ENCODE peak calls at places on chromosomes 2 and 18, in five cellular contexts. S, H, V, Z and I are unnamed samples.

GRCh38 chr2:21042958-21043743 is 722 bp downstream of the APOB start:
- DNase-seq in Z (peak; percentile 31), S (peak; percentile 1), H (peak; percentile 34), V (peak; percentile 8), I (peak; percentile 37)

GRCh38 chr2:181063696-181064095 is 83.3 kb downstream of the UBE2E3 start:
- DNase-seq in V (no peak), Z (peak; percentile 6), H (no peak), S (no peak), I (no peak)

GRCh38 chr2:199019898-199020507 is 437.7 kb downstream of the SATB2 start:
- DNase-seq in H (no peak), S (peak; percentile 47), Z (peak; percentile 59), V (peak; percentile 21), I (no peak)

GRCh38 chr2:134683561-134684112 is 35.2 kb downstream of the TMEM163 start:
- DNase-seq in V (no peak), S (peak; percentile 22), H (no peak), Z (no peak), I (no peak)

GRCh38 chr18:59268722-59269562 is 4.3 kb downstream of the RAX start:
- DNase-seq in Z (no peak), H (no peak), S (no peak), V (no peak), I (no peak)

GRCh38 chr18:12686100-12686499 is 16.4 kb downstream of the CEP76 start:
- DNase-seq in V (peak; percentile 22), H (no peak), S (no peak), Z (peak; percentile 30), I (no peak)

GRCh38 chr2:240388471-240389301 is 46.8 kb upstream of the GPC1 start:
- DNase-seq in V (no peak), S (no peak), Z (no peak), H (no peak), I (no peak)

GRCh38 chr2:223086360-223086981 is 34.5 kb downstream of the KCNE4 start:
- DNase-seq in S (peak; percentile 63), H (no peak), Z (no peak), V (no peak), I (no peak)

GRCh38 chr2:207008105-207008990 is 69.0 kb downstream of the CPO start:
- DNase-seq in Z (peak; percentile 23), V (no peak), S (no peak), H (no peak), I (no peak)

GRCh38 chr2:164910091-164910899 is 45.0 kb downstream of the SLC38A11 start:
- DNase-seq in S (peak; percentile 82), V (no peak), H (no peak), Z (peak; percentile 77), I (no peak)

GRCh38 chr18:76459687-76460350 is 35.2 kb downstream of the ZNF516 start:
- DNase-seq in Z (peak; percentile 100), V (peak; percentile 15), S (peak; percentile 100), H (no peak), I (no peak)

GRCh38 chr2:110806053-110806452 is 73.7 kb downstream of the ACOXL start:
- DNase-seq in S (no peak), H (no peak), V (no peak), Z (no peak), I (no peak)

GRCh38 chr18:52869942-52870907 is 530.2 kb downstream of the DCC start:
- DNase-seq in V (no peak), Z (no peak), S (no peak), H (no peak), I (no peak)

GRCh38 chr2:179562330-179562885 is 297.8 kb upstream of the SESTD1 start:
- DNase-seq in V (no peak), H (no peak), Z (no peak), S (no peak), I (no peak)

GRCh38 chr2:27990030-27990590 is 99.6 kb downstream of the BABAM2 start:
- DNase-seq in H (no peak), Z (peak; percentile 2), V (no peak), S (peak; percentile 84), I (no peak)

GRCh38 chr2:27992787-27993747 is 102.5 kb downstream of the BABAM2 start:
- DNase-seq in S (peak; percentile 79), V (no peak), Z (peak; percentile 78), H (no peak), I (no peak)

GRCh38 chr2:27989149-27989548 is 98.6 kb downstream of the BABAM2 start:
- DNase-seq in V (peak; percentile 32), S (peak; percentile 49), Z (no peak), H (no peak), I (no peak)

GRCh38 chr2:27984153-27984552 is 93.6 kb downstream of the BABAM2 start:
- DNase-seq in V (no peak), Z (peak; percentile 37), S (no peak), H (no peak), I (no peak)

GRCh38 chr2:27988718-27989117 is 98.2 kb downstream of the BABAM2 start:
- DNase-seq in Z (no peak), S (no peak), V (no peak), H (no peak), I (peak; percentile 10)
- H3K27ac ChIP-seq in Z (no peak overlapping the region), S (no peak overlapping the region), V (no peak overlapping the region), H (no peak overlapping the region), I (no peak overlapping the region)

DNA sequence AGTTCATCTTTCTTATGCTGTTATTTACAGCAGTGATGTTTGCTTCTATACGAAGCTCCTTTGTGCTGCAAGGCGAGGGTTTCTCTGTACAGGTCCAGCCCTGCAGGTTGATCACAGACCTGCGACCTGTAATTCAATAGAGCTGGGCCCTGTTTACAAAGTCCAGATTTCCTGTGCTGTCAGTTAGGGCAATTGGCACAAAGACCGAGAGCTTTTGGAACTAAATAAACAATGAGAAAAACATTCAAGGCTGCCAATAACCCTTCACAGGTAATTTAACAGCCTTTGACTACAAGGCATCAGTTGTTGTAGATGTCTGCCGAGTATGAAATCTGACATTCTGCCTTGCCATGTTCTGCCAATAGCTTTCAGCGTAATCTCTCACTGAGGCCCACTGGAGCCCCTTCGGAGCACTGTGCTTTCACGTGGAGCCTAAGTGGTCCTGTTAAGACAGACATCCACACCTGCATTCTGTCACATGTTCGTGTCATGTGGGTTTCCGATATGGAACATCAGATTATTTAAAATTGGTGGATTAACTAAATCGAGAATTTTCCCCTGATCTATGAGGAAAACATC is 232.5 kb downstream of the PTGR3 start:
- DNase-seq in V (no peak), Z (no peak), S (no peak), H (no peak), I (no peak)
- H3K4me3 ChIP-seq in V (no peak overlapping the region), Z (no peak overlapping the region), S (no peak overlapping the region), H (no peak overlapping the region), I (no peak overlapping the region)

DNA sequence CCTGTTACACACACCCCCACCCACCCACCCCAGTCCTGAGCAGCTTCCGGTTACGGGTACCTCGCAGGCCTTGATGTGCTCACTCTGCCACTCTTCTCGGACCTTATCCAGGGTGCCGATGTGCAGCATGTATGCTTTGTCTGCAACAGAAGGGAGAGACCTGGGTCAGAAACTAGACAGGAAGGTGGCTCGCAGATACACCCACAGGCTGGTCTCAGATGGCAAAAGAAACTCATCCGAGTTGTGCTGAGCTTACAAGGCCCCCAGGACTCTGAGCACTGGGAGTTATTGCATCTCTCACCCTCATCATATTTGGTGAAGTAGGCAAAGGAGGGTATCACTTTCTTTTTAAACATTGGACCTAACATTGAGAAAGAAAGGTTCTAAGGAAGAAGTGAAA is 30.6 kb upstream of the EPG5 start:
- DNase-seq in H (no peak), S (no peak), V (no peak), Z (no peak), I (peak; percentile 40)
- H3K27ac ChIP-seq in H (peak overlapping the region; percentile 53), S (no peak overlapping the region), V (no peak overlapping the region), Z (no peak overlapping the region), I (peak overlapping the region; percentile 65)

GRCh38 chr2:217933326-217933993 is 69.3 kb downstream of the TNS1 start:
- DNase-seq in S (no peak), V (no peak), Z (no peak), H (no peak), I (no peak)
- H3K4me3 ChIP-seq in S (peak overlapping the region; percentile 18), V (no peak overlapping the region), Z (no peak overlapping the region), H (no peak overlapping the region), I (no peak overlapping the region)

DNA sequence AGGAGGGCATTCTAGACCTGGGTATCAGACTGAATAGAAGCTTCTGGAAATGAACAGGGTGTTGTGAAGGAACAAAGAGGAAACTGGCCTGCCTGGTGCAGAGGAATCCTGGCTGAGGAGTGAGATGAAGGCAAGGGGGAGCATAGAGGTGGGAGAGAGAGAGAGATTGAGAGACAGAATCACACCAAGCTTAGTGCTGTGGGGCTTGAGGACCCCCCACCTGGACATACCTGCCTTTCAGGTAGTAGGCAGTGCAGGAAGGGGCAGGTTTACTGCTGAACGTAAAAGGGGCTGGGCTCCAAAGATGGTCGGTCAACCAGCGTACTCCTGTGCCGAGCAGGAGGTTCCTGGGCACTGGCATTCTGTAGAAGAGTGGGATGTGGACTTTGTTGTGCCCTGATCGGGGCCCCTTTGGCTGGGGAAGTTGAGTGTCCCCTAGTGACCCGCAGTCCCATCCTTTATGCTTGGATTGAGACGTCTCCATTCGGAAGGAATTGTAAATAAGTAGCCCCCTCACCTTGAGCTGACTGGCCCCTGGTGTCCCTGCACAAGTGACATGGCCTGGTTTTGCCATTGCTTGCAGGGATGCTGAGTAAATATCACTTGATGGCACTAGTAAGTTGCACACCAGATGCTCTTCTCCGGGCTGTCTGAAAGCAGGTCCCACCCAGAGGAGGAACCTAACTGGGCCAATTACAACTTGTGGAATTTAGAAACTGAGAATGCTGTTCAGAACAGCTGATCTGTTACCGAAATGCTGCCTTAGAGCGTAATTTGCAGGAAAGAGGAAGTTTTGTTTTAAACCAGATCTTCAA is 1.4 kb downstream of the UBE2F start:
- DNase-seq in V (no peak), S (peak; percentile 28), Z (peak; percentile 71), H (no peak), I (peak; percentile 68)
- H3K27ac ChIP-seq in V (no peak overlapping the region), S (no peak overlapping the region), Z (no peak overlapping the region), H (no peak overlapping the region), I (peak overlapping the region; percentile 64)